ENCODE peak calls at places on chromosomes 4 and X, in eight cellular contexts. D is left lung, X is neural progenitor cell, A is fibroblast of mammary gland, F is HFFc6, K is cardiac fibroblast, E is GM20000, Y is H9. T is an unnamed sample.
A peak's percentile ranks its signal among the peaks of the same experiment; 100 is the strongest.

GRCh38 chr4:59904331-59904730 is 1295.8 kb upstream of the ADGRL3 start:
- DNase-seq in D (no peak), X (no peak), A (no peak), F (no peak), K (no peak), E (no peak), Y (no peak), T (no peak)

GRCh38 chr4:4216668-4217067 is 10.1 kb downstream of the OTOP1 start:
- DNase-seq in D (no peak), X (no peak), A (peak; percentile 23), F (peak; percentile 20), K (peak; percentile 44), E (no peak), Y (peak; percentile 41), T (no peak)

GRCh38 chr4:121814756-121815155 is 8.9 kb downstream of the CCNA2 start:
- DNase-seq in D (no peak), X (no peak), A (no peak), F (peak; percentile 36), K (no peak), E (no peak), Y (no peak), T (no peak)

GRCh38 chr4:174592256-174592984 is 70.1 kb upstream of the HPGD start:
- DNase-seq in D (no peak), X (no peak), A (peak; percentile 27), F (no peak), K (peak; percentile 9), E (no peak), Y (no peak), T (no peak)

GRCh38 chr4:153222162-153222789 is 18.0 kb downstream of the TRIM2 start:
- DNase-seq in D (no peak), X (peak; percentile 91), A (peak; percentile 87), F (peak; percentile 82), K (peak; percentile 84), E (peak; percentile 51), Y (peak; percentile 82), T (no peak)

GRCh38 chr4:58275856-58276255 is 1165.7 kb upstream of the IGFBP7 start:
- DNase-seq in D (no peak), X (no peak), A (no peak), F (no peak), K (no peak), E (no peak), Y (no peak), T (no peak)

GRCh38 chrX:153887385-153887784 is 1.4 kb upstream of the L1CAM start:
- DNase-seq in D (no peak), X (no peak), A (no peak), F (no peak), K (no peak), E (no peak), Y (no peak), T (no peak)

GRCh38 chrX:154779261-154779660 is 16.6 kb downstream of the DKC1 start:
- DNase-seq in D (no peak), X (no peak), A (peak; percentile 85), F (peak; percentile 55), K (peak; percentile 82), E (no peak), Y (no peak), T (no peak)

GRCh38 chr4:15717126-15717525 is 14.3 kb downstream of the BST1 start:
- DNase-seq in D (no peak), X (no peak), A (no peak), F (peak; percentile 62), K (peak; percentile 70), E (no peak), Y (no peak), T (no peak)

GRCh38 chr4:8092282-8092681 is 66.3 kb downstream of the ABLIM2 start:
- DNase-seq in D (no peak), X (no peak), A (no peak), F (no peak), K (no peak), E (no peak), Y (no peak), T (no peak)

GRCh38 chr4:53591372-53591892 is at the start of gene LNX1:
- DNase-seq in D (peak; percentile 80), X (peak; percentile 35), A (no peak), F (no peak), K (no peak), E (no peak), Y (peak; percentile 96), T (no peak)

GRCh38 chrX:19698125-19698524 is 182.8 kb upstream of the MAP3K15 start:
- DNase-seq in D (no peak), X (no peak), A (peak; percentile 81), F (peak; percentile 53), K (peak; percentile 41), E (no peak), Y (no peak), T (no peak)

GRCh38 chrX:134026732-134027311 is 41.4 kb upstream of the GPC3 start:
- DNase-seq in D (no peak), X (peak; percentile 77), A (peak; percentile 49), F (no peak), K (peak; percentile 17), E (peak; percentile 6), Y (peak; percentile 61), T (no peak)

GRCh38 chrX:131734621-131735020 is 190.7 kb downstream of the OR13H1 start:
- DNase-seq in D (no peak), X (no peak), A (peak; percentile 45), F (no peak), K (no peak), E (no peak), Y (no peak), T (no peak)

GRCh38 chr4:91198951-91199350 is 1071.8 kb downstream of the CCSER1 start:
- DNase-seq in D (no peak), X (no peak), A (no peak), F (no peak), K (no peak), E (no peak), Y (no peak), T (no peak)

GRCh38 chr4:40603281-40603680 is 26.4 kb downstream of the RBM47 start:
- DNase-seq in D (no peak), X (no peak), A (no peak), F (no peak), K (no peak), E (no peak), Y (no peak), T (no peak)

GRCh38 chr4:40608628-40609027 is 21.0 kb downstream of the RBM47 start:
- DNase-seq in D (no peak), X (no peak), A (peak; percentile 51), F (no peak), K (peak; percentile 41), E (no peak), Y (no peak), T (no peak)

GRCh38 chr4:40601641-40602040 is 28.0 kb downstream of the RBM47 start:
- DNase-seq in D (no peak), X (peak; percentile 23), A (no peak), F (no peak), K (no peak), E (no peak), Y (no peak), T (no peak)

GRCh38 chr4:40606239-40606767 is 23.4 kb downstream of the RBM47 start:
- DNase-seq in D (no peak), X (no peak), A (no peak), F (no peak), K (no peak), E (no peak), Y (no peak), T (no peak)

GRCh38 chr4:40607224-40607623 is 22.4 kb downstream of the RBM47 start:
- DNase-seq in D (no peak), X (no peak), A (peak; percentile 66), F (no peak), K (peak; percentile 23), E (no peak), Y (no peak), T (no peak)
- TF ChIP-seq CTCF in D (no peak), X (no peak), A (no peak), F (no peak), K (no peak), E (no peak), Y (no peak), T (no peak)

DNA sequence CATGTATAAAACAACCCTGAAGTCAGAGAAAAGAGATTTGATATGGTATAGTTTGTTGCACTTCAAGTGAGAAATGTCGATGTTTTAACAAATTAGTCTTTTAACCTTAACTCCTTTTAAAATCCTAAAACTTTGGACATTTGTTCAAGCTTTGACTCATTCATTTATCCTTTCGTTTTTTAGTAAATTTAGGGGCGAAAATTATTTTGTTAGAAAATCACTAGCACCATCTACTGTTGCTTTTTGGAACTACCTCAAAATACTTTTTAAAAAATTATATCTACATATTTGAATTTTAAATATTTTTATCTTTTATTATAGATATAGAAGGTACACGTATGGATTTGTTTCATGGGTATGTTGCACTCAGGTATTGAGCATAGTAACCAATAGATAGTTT is 165.1 kb upstream of the POF1B start:
- DNase-seq in D (no peak), X (no peak), A (peak; percentile 1), F (no peak), K (peak; percentile 5), E (peak; percentile 0), Y (no peak), T (no peak)
- TF ChIP-seq CTCF in D (no peak), X (peak; percentile 58), A (peak; percentile 38), F (peak; percentile 66), K (no peak), E (no peak), Y (peak; percentile 71), T (peak; percentile 87)

DNA sequence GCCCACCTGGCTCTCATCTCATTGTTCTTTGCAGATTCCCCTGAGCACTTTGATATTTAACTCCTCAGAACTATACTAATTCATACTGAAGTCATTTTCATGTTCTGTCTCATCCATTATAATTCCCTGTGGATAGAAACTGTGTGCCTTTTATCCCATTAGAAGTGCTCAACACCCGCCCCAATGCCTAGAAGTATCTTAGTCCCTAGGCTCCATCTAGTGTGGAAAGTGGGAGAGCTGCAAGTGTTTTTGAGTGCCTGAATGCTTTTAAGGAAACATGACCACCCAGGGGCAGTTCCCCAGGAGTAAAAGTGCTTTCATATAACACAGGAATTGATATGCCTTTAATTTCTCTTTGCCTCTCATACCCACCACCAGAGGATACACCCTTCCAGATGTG is 117.0 kb downstream of the CHRDL1 start:
- DNase-seq in D (no peak), X (peak; percentile 33), A (no peak), F (no peak), K (no peak), E (no peak), Y (no peak), T (no peak)
- TF ChIP-seq CTCF in D (no peak), X (peak; percentile 33), A (no peak), F (no peak), K (no peak), E (no peak), Y (peak; percentile 65), T (no peak)

GRCh38 chrX:57445046-57445445 is 146.8 kb upstream of the ZXDB start:
- DNase-seq in D (no peak), X (no peak), A (no peak), F (no peak), K (peak; percentile 9), E (no peak), Y (no peak), T (no peak)
- TF ChIP-seq CTCF in D (no peak), X (no peak), A (no peak), F (no peak), K (no peak), E (no peak), Y (no peak), T (no peak)